ENCODE peak calls at places on chromosomes 13 and 19, in eight cellular contexts. M, U, N, Q, C, R, V and J are unnamed samples.

GRCh38 chr19:49871349-49871985 is 4.1 kb upstream of the PNKP start:
- DNase-seq in M (no peak), U (no peak), N (no peak), Q (no peak), C (no peak), R (no peak), V (no peak), J (no peak)

GRCh38 chr19:5621945-5622464 is 571 bp downstream of the SAFB2 start:
- DNase-seq in M (no peak), U (no peak), N (peak), Q (no peak), C (no peak), R (peak), V (no peak), J (no peak)

GRCh38 chr19:42553292-42554045 is 25.2 kb upstream of the CEACAM1 start:
- DNase-seq in M (peak), U (no peak), N (no peak), Q (no peak), C (no peak), R (no peak), V (no peak), J (peak)

GRCh38 chr13:70896136-70896535 is 787.9 kb upstream of the KLHL1 start:
- DNase-seq in M (no peak), U (no peak), N (no peak), Q (no peak), C (no peak), R (no peak), V (no peak), J (no peak)

GRCh38 chr13:113975416-113975815 is 1.5 kb upstream of the C13orf46 start:
- DNase-seq in M (no peak), U (no peak), N (no peak), Q (no peak), C (no peak), R (no peak), V (no peak), J (no peak)

GRCh38 chr13:80389073-80390038 is 48.4 kb upstream of the SPRY2 start:
- DNase-seq in M (no peak), U (no peak), N (no peak), Q (no peak), C (no peak), R (no peak), V (no peak), J (no peak)

GRCh38 chr19:19752760-19753403 is 20.0 kb upstream of the ZNF14 start:
- DNase-seq in M (no peak), U (no peak), N (no peak), Q (no peak), C (no peak), R (no peak), V (no peak), J (no peak)

GRCh38 chr19:33245948-33246728 is 20.5 kb upstream of the SLC7A10 start:
- DNase-seq in M (no peak), U (no peak), N (no peak), Q (no peak), C (no peak), R (no peak), V (no peak), J (no peak)

GRCh38 chr19:35556025-35556590 is 7.3 kb downstream of the ATP4A start:
- DNase-seq in M (no peak), U (no peak), N (no peak), Q (no peak), C (no peak), R (no peak), V (no peak), J (no peak)

GRCh38 chr13:31913459-31913858 is 118.1 kb upstream of the FRY start:
- DNase-seq in M (no peak), U (peak), N (no peak), Q (no peak), C (no peak), R (no peak), V (no peak), J (no peak)

GRCh38 chr19:14048439-14049153 is 13.3 kb downstream of the PALM3 start:
- DNase-seq in M (no peak), U (no peak), N (peak), Q (no peak), C (no peak), R (peak), V (peak), J (no peak)

GRCh38 chr13:113832204-113832603 is 31.7 kb downstream of the GAS6 start:
- DNase-seq in M (no peak), U (no peak), N (no peak), Q (no peak), C (no peak), R (no peak), V (no peak), J (no peak)

GRCh38 chr13:73406454-73406853 is 347.6 kb downstream of the KLF5 start:
- DNase-seq in M (no peak), U (no peak), N (no peak), Q (no peak), C (no peak), R (no peak), V (no peak), J (no peak)

GRCh38 chr19:11018179-11018578 is 57.3 kb downstream of the SMARCA4 start:
- DNase-seq in M (no peak), U (no peak), N (no peak), Q (no peak), C (no peak), R (no peak), V (no peak), J (no peak)

GRCh38 chr19:38158730-38159129 is 65.3 kb downstream of the DPF1 start:
- DNase-seq in M (no peak), U (no peak), N (no peak), Q (no peak), C (no peak), R (no peak), V (no peak), J (no peak)

GRCh38 chr13:45092668-45093067 is 27.6 kb upstream of the GTF2F2 start:
- DNase-seq in M (no peak), U (no peak), N (no peak), Q (no peak), C (no peak), R (no peak), V (no peak), J (no peak)

GRCh38 chr19:1295169-1296012 is 9.7 kb downstream of the EFNA2 start:
- DNase-seq in M (no peak), U (no peak), N (peak), Q (no peak), C (no peak), R (peak), V (no peak), J (no peak)

GRCh38 chr13:112233256-112233655 is 142.9 kb upstream of the SPACA7 start:
- DNase-seq in M (no peak), U (no peak), N (no peak), Q (no peak), C (no peak), R (no peak), V (no peak), J (no peak)

GRCh38 chr13:98105929-98106336 is 37.0 kb upstream of the FARP1 start:
- DNase-seq in M (no peak), U (no peak), N (no peak), Q (no peak), C (no peak), R (no peak), V (no peak), J (no peak)

GRCh38 chr13:112335135-112335534 is 41.0 kb upstream of the SPACA7 start:
- DNase-seq in M (no peak), U (no peak), N (no peak), Q (no peak), C (no peak), R (no peak), V (no peak), J (no peak)

GRCh38 chr19:49808762-49809154 is 4.3 kb downstream of the FUZ start:
- DNase-seq in M (no peak), U (peak), N (peak), Q (peak), C (no peak), R (peak), V (peak), J (no peak)